ENCODE peak calls at places on chromosomes 12 and 14, in seven cellular contexts. Z, B, T, L, I, J and O are unnamed samples.
A peak's percentile ranks its signal among the peaks of the same experiment; 100 is the strongest.

GRCh38 chr12:27966870-27967269 is 5.7 kb downstream of the PTHLH start:
- DNase-seq in Z (peak; percentile 74), B (peak; percentile 100), T (peak; percentile 99), L (no peak), I (no peak), J (no peak), O (peak; percentile 22)

GRCh38 chr12:4027412-4027811 is 154.2 kb upstream of the PARP11 start:
- DNase-seq in Z (no peak), B (no peak), T (no peak), L (no peak), I (no peak), J (no peak), O (no peak)

GRCh38 chr12:13091831-13092230 is 11.6 kb downstream of the GSG1 start:
- DNase-seq in Z (no peak), B (peak; percentile 35), T (no peak), L (no peak), I (no peak), J (no peak), O (no peak)

GRCh38 chr14:57401501-57401900 is 11.1 kb downstream of the NAA30 start:
- DNase-seq in Z (no peak), B (no peak), T (no peak), L (no peak), I (no peak), J (no peak), O (no peak)

GRCh38 chr12:4024701-4025419 is 151.7 kb upstream of the PARP11 start:
- DNase-seq in Z (no peak), B (no peak), T (no peak), L (no peak), I (no peak), J (no peak), O (no peak)

GRCh38 chr14:54003064-54003463 is 46.4 kb upstream of the BMP4 start:
- DNase-seq in Z (no peak), B (peak; percentile 13), T (no peak), L (no peak), I (no peak), J (no peak), O (no peak)

GRCh38 chr12:1319215-1319614 is 275.2 kb downstream of the FBXL14 start:
- DNase-seq in Z (no peak), B (no peak), T (peak; percentile 52), L (no peak), I (no peak), J (no peak), O (no peak)

GRCh38 chr14:21121106-21121505 is 20.2 kb downstream of the TMEM253 start:
- DNase-seq in Z (no peak), B (peak; percentile 35), T (no peak), L (no peak), I (no peak), J (no peak), O (no peak)

GRCh38 chr12:96208346-96208745 is 14.2 kb downstream of the ELK3 start:
- DNase-seq in Z (no peak), B (peak; percentile 25), T (peak; percentile 83), L (no peak), I (no peak), J (no peak), O (no peak)

GRCh38 chr14:69047255-69047654 is 68.2 kb upstream of the ACTN1 start:
- DNase-seq in Z (no peak), B (no peak), T (no peak), L (no peak), I (no peak), J (no peak), O (no peak)

GRCh38 chr14:69052181-69052601 is 73.1 kb upstream of the ACTN1 start:
- DNase-seq in Z (no peak), B (no peak), T (no peak), L (no peak), I (no peak), J (no peak), O (no peak)

GRCh38 chr14:69048456-69048855 is 69.4 kb upstream of the ACTN1 start:
- DNase-seq in Z (no peak), B (peak; percentile 20), T (peak; percentile 75), L (no peak), I (peak; percentile 73), J (no peak), O (peak; percentile 53)

GRCh38 chr14:69050235-69051184 is 71.4 kb upstream of the ACTN1 start:
- DNase-seq in Z (no peak), B (no peak), T (no peak), L (no peak), I (no peak), J (no peak), O (no peak)

DNA sequence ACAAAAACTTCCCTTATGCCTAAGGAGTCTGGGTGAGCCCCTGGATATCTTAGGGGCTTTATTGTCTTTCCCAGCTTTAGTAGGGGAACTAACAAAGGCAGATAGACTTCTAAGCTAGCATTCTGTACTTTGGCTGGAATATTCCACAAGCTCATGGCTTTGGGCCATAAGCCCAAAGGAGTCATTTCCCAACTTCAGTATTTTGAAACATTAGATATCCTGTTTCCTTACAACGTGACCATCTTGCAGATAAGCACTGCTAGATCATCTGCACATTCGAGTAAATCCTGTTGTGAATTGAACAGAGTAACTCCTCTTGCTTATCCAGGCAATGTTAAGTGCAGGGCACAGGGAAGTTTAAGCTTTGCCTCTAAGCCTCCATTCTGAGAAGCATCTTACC is 70.6 kb upstream of the ACTN1 start:
- DNase-seq in Z (peak; percentile 70), B (no peak), T (peak; percentile 95), L (no peak), I (no peak), J (peak; percentile 69), O (no peak)
- TF ChIP-seq CTCF in Z (no peak), B (no peak), T (no peak), L (no peak), I (no peak), J (no peak), O (no peak)

GRCh38 chr12:63132201-63132600 is 18.8 kb downstream of the AVPR1A start:
- DNase-seq in Z (no peak), B (no peak), T (no peak), L (no peak), I (no peak), J (no peak), O (no peak)
- TF ChIP-seq CTCF in Z (no peak), B (no peak), T (no peak), L (no peak), I (no peak), J (no peak), O (no peak)

DNA sequence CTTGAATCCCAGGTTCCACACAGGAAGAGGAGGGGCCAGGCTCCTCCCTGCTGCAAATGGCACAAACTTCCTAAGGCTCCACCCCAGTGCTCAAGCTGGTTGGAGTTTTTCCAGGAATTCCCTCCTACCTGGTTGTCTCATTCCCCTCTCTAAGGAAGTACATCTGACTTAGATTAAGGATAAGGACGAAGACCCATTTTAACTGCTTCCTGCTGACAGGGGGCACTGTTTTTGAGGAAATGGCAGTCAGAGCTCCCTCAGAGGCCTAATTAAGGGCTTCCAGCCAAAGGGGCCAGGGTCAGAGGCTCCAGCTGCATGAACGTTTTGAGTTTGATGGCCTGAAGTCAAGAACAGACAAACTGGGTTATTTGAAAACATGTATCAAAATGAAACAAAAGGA is 1084.7 kb downstream of the SLC6A15 start:
- DNase-seq in Z (no peak), B (peak; percentile 54), T (peak; percentile 70), L (no peak), I (no peak), J (no peak), O (no peak)
- TF ChIP-seq CTCF in Z (peak; percentile 0), B (peak; percentile 38), T (peak; percentile 64), L (no peak), I (no peak), J (no peak), O (no peak)

DNA sequence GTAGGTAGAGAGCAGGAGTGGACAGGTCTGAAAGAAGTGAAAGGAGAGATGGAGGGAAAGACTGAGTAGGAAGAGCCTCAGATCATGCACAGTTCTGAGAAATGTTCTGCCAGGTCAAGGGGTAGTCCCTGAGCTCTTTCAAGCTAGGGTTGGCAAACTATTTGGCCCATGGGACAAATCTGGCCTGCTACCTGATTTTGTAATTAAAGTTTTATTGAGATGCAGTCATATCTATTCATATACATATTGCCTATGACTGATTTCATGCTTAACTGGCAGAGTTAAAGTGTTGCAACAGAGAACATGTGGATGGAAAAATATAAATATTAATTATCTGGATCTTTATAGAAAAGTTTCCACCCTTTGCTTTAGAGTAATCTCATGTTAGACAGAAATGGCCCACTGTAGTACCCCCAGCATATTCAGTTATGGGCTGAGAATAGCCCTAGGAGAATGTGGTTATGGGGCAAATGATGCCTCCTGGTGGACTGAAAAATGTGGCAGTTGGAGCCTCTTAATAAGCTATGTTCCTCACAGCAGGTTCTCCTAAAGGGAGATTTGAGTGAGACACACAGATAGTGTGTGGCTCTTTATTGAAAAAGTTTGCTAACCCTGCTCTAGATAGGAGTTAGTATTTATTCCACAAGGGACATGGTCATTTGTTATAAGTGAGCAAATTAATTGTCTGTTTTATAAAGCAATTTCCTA is 476.9 kb downstream of the LRIG3 start:
- DNase-seq in Z (no peak), B (peak; percentile 59), T (peak; percentile 71), L (no peak), I (no peak), J (peak; percentile 6), O (peak; percentile 48)
- TF ChIP-seq CTCF in Z (peak; percentile 36), B (peak; percentile 72), T (peak; percentile 79), L (no peak), I (no peak), J (peak; percentile 39), O (peak; percentile 45)

GRCh38 chr14:67619446-67620216 is at the start of gene ARG2:
- DNase-seq in Z (peak; percentile 71), B (peak; percentile 95), T (peak; percentile 90), L (peak; percentile 95), I (peak; percentile 99), J (peak; percentile 95), O (peak; percentile 99)
- TF ChIP-seq CTCF in Z (no peak), B (peak; percentile 32), T (no peak), L (no peak), I (no peak), J (no peak), O (no peak)

GRCh38 chr14:65373671-65374039 is 38.9 kb upstream of the FUT8 start:
- DNase-seq in Z (no peak), B (peak; percentile 29), T (no peak), L (no peak), I (no peak), J (no peak), O (no peak)
- TF ChIP-seq CTCF in Z (no peak), B (peak; percentile 28), T (no peak), L (no peak), I (no peak), J (no peak), O (no peak)

GRCh38 chr12:98572010-98572409 is 21.5 kb upstream of the SLC25A3 start:
- DNase-seq in Z (no peak), B (no peak), T (no peak), L (no peak), I (no peak), J (no peak), O (no peak)
- TF ChIP-seq CTCF in Z (peak; percentile 8), B (peak; percentile 57), T (peak; percentile 58), L (no peak), I (no peak), J (no peak), O (peak; percentile 23)